ENCODE peak calls at places on chromosome 12, in ten cellular contexts. U is tibial nerve; T is omental fat pad; V is astrocyte of the hippocampus; E is stimulated activated CD4-positive, alpha-beta T cell treated with anti-CD3 and anti-CD28 coated beads, Interleukin-2, amount 100 ng/mL, for 48 hours; K is GM23338; Q is HS-5; W is stimulated activated CD8-positive, alpha-beta memory T cell treated with anti-CD3 and anti-CD28 coated beads, Interleukin-12 subunit alpha, Interleukin-12 subunit beta, amount 100 ng/mL, for 1 hour; X is psoas muscle; Y is NCI-H2171. I is an unnamed sample.

GRCh38 chr12:52701281-52701680 is 2.0 kb downstream of the KRT77 start:
- DNase-seq in U (no peak), T (no peak), V (no peak), E (no peak), K (no peak), Q (no peak), W (no peak), X (no peak), Y (no peak), I (no peak)

GRCh38 chr12:32820376-32820931 is 64.8 kb upstream of the YARS2 start:
- DNase-seq in U (no peak), T (no peak), V (no peak), E (no peak), K (no peak), Q (no peak), W (no peak), X (no peak), Y (peak), I (no peak)

GRCh38 chr12:117850048-117850447 is 118.7 kb downstream of the KSR2 start:
- DNase-seq in U (no peak), T (no peak), V (peak), E (no peak), K (peak), Q (no peak), W (no peak), X (no peak), Y (peak), I (no peak)

GRCh38 chr12:69254046-69254445 is 14.7 kb downstream of the CPSF6 start:
- DNase-seq in U (no peak), T (no peak), V (peak), E (no peak), K (peak), Q (no peak), W (no peak), X (no peak), Y (no peak), I (peak)

GRCh38 chr12:13980548-13981295 is 680 bp downstream of the GRIN2B start:
- DNase-seq in U (no peak), T (no peak), V (peak), E (no peak), K (peak), Q (no peak), W (no peak), X (no peak), Y (no peak), I (no peak)

GRCh38 chr12:117596968-117597367 is 235.5 kb upstream of the NOS1 start:
- DNase-seq in U (no peak), T (no peak), V (no peak), E (no peak), K (no peak), Q (no peak), W (no peak), X (no peak), Y (peak), I (peak)

GRCh38 chr12:123063535-123063934 is 83.1 kb downstream of the ARL6IP4 start:
- DNase-seq in U (no peak), T (no peak), V (no peak), E (no peak), K (peak), Q (no peak), W (no peak), X (no peak), Y (no peak), I (no peak)

GRCh38 chr12:108833355-108833733 is 24.0 kb downstream of the SSH1 start:
- DNase-seq in U (no peak), T (no peak), V (peak), E (no peak), K (no peak), Q (peak), W (no peak), X (peak), Y (no peak), I (no peak)

GRCh38 chr12:112061127-112061526 is 47.5 kb downstream of the NAA25 start:
- DNase-seq in U (no peak), T (no peak), V (no peak), E (no peak), K (no peak), Q (no peak), W (no peak), X (no peak), Y (no peak), I (no peak)

GRCh38 chr12:94458882-94459772 is 540 bp downstream of the CEP83 start:
- DNase-seq in U (no peak), T (no peak), V (peak), E (no peak), K (peak), Q (peak), W (no peak), X (no peak), Y (peak), I (no peak)

GRCh38 chr12:12720637-12721250 is 3.6 kb downstream of the CDKN1B start:
- DNase-seq in U (no peak), T (no peak), V (peak), E (no peak), K (no peak), Q (no peak), W (no peak), X (no peak), Y (no peak), I (no peak)

GRCh38 chr12:114046236-114046998 is 80.3 kb upstream of the RBM19 start:
- DNase-seq in U (no peak), T (no peak), V (no peak), E (no peak), K (peak), Q (no peak), W (no peak), X (no peak), Y (no peak), I (no peak)

GRCh38 chr12:29714966-29715365 is 68.8 kb downstream of the TMTC1 start:
- DNase-seq in U (no peak), T (no peak), V (no peak), E (no peak), K (no peak), Q (no peak), W (no peak), X (no peak), Y (no peak), I (no peak)

GRCh38 chr12:6273931-6274687 is 36.4 kb upstream of the PLEKHG6 start:
- DNase-seq in U (no peak), T (no peak), V (peak), E (no peak), K (peak), Q (no peak), W (no peak), X (no peak), Y (no peak), I (no peak)

GRCh38 chr12:117111386-117112267 is 12.4 kb upstream of the TESC start:
- DNase-seq in U (no peak), T (no peak), V (no peak), E (no peak), K (peak), Q (no peak), W (no peak), X (no peak), Y (peak), I (no peak)

GRCh38 chr12:108630481-108631207 is 3.0 kb downstream of the SELPLG start:
- DNase-seq in U (no peak), T (no peak), V (no peak), E (no peak), K (no peak), Q (peak), W (no peak), X (no peak), Y (no peak), I (no peak)

GRCh38 chr12:2027379-2027778 is 23.1 kb upstream of the DCP1B start:
- DNase-seq in U (no peak), T (no peak), V (no peak), E (no peak), K (no peak), Q (no peak), W (no peak), X (no peak), Y (no peak), I (no peak)

GRCh38 chr12:57127710-57128518 is at the start of gene LRP1:
- DNase-seq in U (peak), T (no peak), V (peak), E (peak), K (peak), Q (no peak), W (peak), X (peak), Y (peak), I (peak)

GRCh38 chr12:6478406-6478805 is 7.9 kb upstream of the VAMP1 start:
- DNase-seq in U (no peak), T (no peak), V (no peak), E (no peak), K (no peak), Q (no peak), W (no peak), X (no peak), Y (no peak), I (no peak)

GRCh38 chr12:123054371-123054770 is 73.9 kb downstream of the ARL6IP4 start:
- DNase-seq in U (no peak), T (no peak), V (no peak), E (no peak), K (no peak), Q (no peak), W (no peak), X (no peak), Y (no peak), I (no peak)

GRCh38 chr12:72511906-72512305 is 239.7 kb downstream of the TRHDE start:
- DNase-seq in U (no peak), T (no peak), V (peak), E (no peak), K (no peak), Q (no peak), W (no peak), X (no peak), Y (no peak), I (no peak)

GRCh38 chr12:105194947-105195346 is 41.0 kb downstream of the APPL2 start:
- DNase-seq in U (no peak), T (no peak), V (no peak), E (no peak), K (no peak), Q (no peak), W (no peak), X (no peak), Y (no peak), I (no peak)

GRCh38 chr12:77540097-77540496 is 290.6 kb upstream of the NAV3 start:
- DNase-seq in U (no peak), T (no peak), V (no peak), E (no peak), K (no peak), Q (no peak), W (no peak), X (no peak), Y (no peak), I (no peak)

GRCh38 chr12:67068204-67068731 is 200.9 kb upstream of the CAND1 start:
- DNase-seq in U (no peak), T (no peak), V (peak), E (peak), K (peak), Q (no peak), W (no peak), X (no peak), Y (no peak), I (no peak)

GRCh38 chr12:27015730-27016076 is 1.5 kb upstream of the TM7SF3 start:
- DNase-seq in U (no peak), T (no peak), V (peak), E (no peak), K (peak), Q (no peak), W (no peak), X (no peak), Y (peak), I (no peak)

GRCh38 chr12:14993537-14994266 is 20.9 kb downstream of the PDE6H start:
- DNase-seq in U (no peak), T (no peak), V (peak), E (no peak), K (no peak), Q (peak), W (no peak), X (no peak), Y (no peak), I (no peak)

GRCh38 chr12:16225692-16226091 is 51.8 kb downstream of the SLC15A5 start:
- DNase-seq in U (no peak), T (no peak), V (no peak), E (no peak), K (no peak), Q (no peak), W (no peak), X (no peak), Y (no peak), I (no peak)